ENCODE peak calls at places on chromosome 22, in ten cellular contexts. S is CD8-positive, alpha-beta T cell; P is mesendoderm; Z is fibroblast of villous mesenchyme; A is heart right ventricle; Q is skeletal muscle cell; F is fibroblast of the aortic adventitia; J is tibial artery; W is right atrium auricular region; V is fibroblast of pulmonary artery. T is an unnamed sample.

GRCh38 chr22:27751277-27752070 is 50.1 kb downstream of the MN1 start:
- DNase-seq in S (no peak), P (no peak), Z (no peak), A (no peak), Q (no peak), F (no peak), J (no peak), W (no peak), V (no peak), T (no peak)

GRCh38 chr22:49838771-49839717 is 11.4 kb upstream of the BRD1 start:
- DNase-seq in S (peak; percentile 97), P (peak; percentile 72), Z (peak; percentile 27), A (no peak), Q (no peak), F (no peak), J (no peak), W (no peak), V (no peak), T (peak; percentile 64)

GRCh38 chr22:26974914-26975313 is 317.5 kb downstream of the MIAT start:
- DNase-seq in S (no peak), P (no peak), Z (no peak), A (no peak), Q (no peak), F (no peak), J (no peak), W (no peak), V (no peak), T (no peak)

GRCh38 chr22:48750826-48751440 is 1076.7 kb downstream of the BRD1 start:
- DNase-seq in S (no peak), P (no peak), Z (no peak), A (no peak), Q (no peak), F (no peak), J (peak; percentile 7), W (peak; percentile 36), V (no peak), T (no peak)

GRCh38 chr22:23841736-23842404 is 3.1 kb upstream of the DERL3 start:
- DNase-seq in S (no peak), P (no peak), Z (no peak), A (no peak), Q (no peak), F (no peak), J (no peak), W (no peak), V (no peak), T (no peak)

GRCh38 chr22:49885881-49886280 is 32.2 kb downstream of the ZBED4 start:
- DNase-seq in S (no peak), P (no peak), Z (no peak), A (no peak), Q (no peak), F (no peak), J (no peak), W (no peak), V (no peak), T (no peak)

GRCh38 chr22:48975886-48976285 is 851.8 kb downstream of the BRD1 start:
- DNase-seq in S (no peak), P (no peak), Z (no peak), A (no peak), Q (no peak), F (no peak), J (no peak), W (no peak), V (no peak), T (no peak)

GRCh38 chr22:41288245-41288946 is 2.4 kb upstream of the RANGAP1 start:
- DNase-seq in S (no peak), P (peak; percentile 96), Z (peak; percentile 85), A (no peak), Q (no peak), F (peak; percentile 82), J (no peak), W (no peak), V (peak; percentile 71), T (peak; percentile 76)

GRCh38 chr22:20243545-20244249 is 24.4 kb downstream of the RTN4R start:
- DNase-seq in S (peak; percentile 69), P (peak; percentile 94), Z (peak; percentile 70), A (peak; percentile 71), Q (peak; percentile 40), F (peak; percentile 75), J (no peak), W (peak; percentile 65), V (peak; percentile 87), T (peak; percentile 73)

GRCh38 chr22:19604711-19605268 is 80.6 kb upstream of the CLDN5 start:
- DNase-seq in S (no peak), P (no peak), Z (no peak), A (no peak), Q (no peak), F (no peak), J (no peak), W (no peak), V (no peak), T (no peak)

GRCh38 chr22:24801906-24802504 is 4.0 kb upstream of the SGSM1 start:
- DNase-seq in S (no peak), P (no peak), Z (no peak), A (no peak), Q (no peak), F (no peak), J (no peak), W (no peak), V (no peak), T (no peak)

GRCh38 chr22:48677621-48678020 is 1150.1 kb downstream of the BRD1 start:
- DNase-seq in S (no peak), P (no peak), Z (no peak), A (no peak), Q (no peak), F (no peak), J (no peak), W (no peak), V (no peak), T (no peak)

GRCh38 chr22:30036656-30037055 is 43.6 kb upstream of the HORMAD2 start:
- DNase-seq in S (no peak), P (peak; percentile 48), Z (peak; percentile 14), A (no peak), Q (no peak), F (no peak), J (no peak), W (no peak), V (no peak), T (no peak)

GRCh38 chr22:23822101-23822671 is 16.6 kb downstream of the DERL3 start:
- DNase-seq in S (no peak), P (no peak), Z (no peak), A (no peak), Q (no peak), F (no peak), J (no peak), W (no peak), V (no peak), T (no peak)

GRCh38 chr22:46171940-46172339 is 21.6 kb downstream of the PPARA start:
- DNase-seq in S (no peak), P (no peak), Z (peak; percentile 45), A (no peak), Q (no peak), F (peak; percentile 50), J (no peak), W (no peak), V (peak; percentile 62), T (peak; percentile 71)
- H3K4me3 ChIP-seq in S (no peak overlapping the region), P (no peak overlapping the region), Z (no peak overlapping the region), A (no peak overlapping the region), Q (no peak overlapping the region), F (no peak overlapping the region), J (no peak overlapping the region), W (no peak overlapping the region), V (no peak overlapping the region), T (no peak overlapping the region)

GRCh38 chr22:40236131-40236665 is 58.5 kb downstream of the TNRC6B start:
- DNase-seq in S (no peak), P (no peak), Z (no peak), A (no peak), Q (no peak), F (no peak), J (no peak), W (no peak), V (no peak), T (no peak)
- H3K4me3 ChIP-seq in S (no peak overlapping the region), P (no peak overlapping the region), Z (no peak overlapping the region), A (no peak overlapping the region), Q (no peak overlapping the region), F (no peak overlapping the region), J (no peak overlapping the region), W (no peak overlapping the region), V (no peak overlapping the region), T (no peak overlapping the region)

GRCh38 chr22:35649026-35649553 is 844 bp downstream of the APOL6 start:
- DNase-seq in S (no peak), P (no peak), Z (no peak), A (no peak), Q (no peak), F (no peak), J (no peak), W (no peak), V (no peak), T (no peak)

GRCh38 chr22:35648066-35649025 is at the start of gene APOL6:
- DNase-seq in S (peak; percentile 67), P (no peak), Z (peak; percentile 95), A (no peak), Q (peak; percentile 54), F (peak; percentile 79), J (no peak), W (no peak), V (peak; percentile 77), T (peak; percentile 59)

GRCh38 chr22:35651085-35651484 is 2.8 kb downstream of the APOL6 start:
- DNase-seq in S (no peak), P (no peak), Z (no peak), A (no peak), Q (no peak), F (no peak), J (no peak), W (no peak), V (no peak), T (no peak)

GRCh38 chr22:35645646-35646045 is 2.6 kb upstream of the APOL6 start:
- DNase-seq in S (no peak), P (no peak), Z (no peak), A (no peak), Q (no peak), F (no peak), J (no peak), W (no peak), V (no peak), T (no peak)

DNA sequence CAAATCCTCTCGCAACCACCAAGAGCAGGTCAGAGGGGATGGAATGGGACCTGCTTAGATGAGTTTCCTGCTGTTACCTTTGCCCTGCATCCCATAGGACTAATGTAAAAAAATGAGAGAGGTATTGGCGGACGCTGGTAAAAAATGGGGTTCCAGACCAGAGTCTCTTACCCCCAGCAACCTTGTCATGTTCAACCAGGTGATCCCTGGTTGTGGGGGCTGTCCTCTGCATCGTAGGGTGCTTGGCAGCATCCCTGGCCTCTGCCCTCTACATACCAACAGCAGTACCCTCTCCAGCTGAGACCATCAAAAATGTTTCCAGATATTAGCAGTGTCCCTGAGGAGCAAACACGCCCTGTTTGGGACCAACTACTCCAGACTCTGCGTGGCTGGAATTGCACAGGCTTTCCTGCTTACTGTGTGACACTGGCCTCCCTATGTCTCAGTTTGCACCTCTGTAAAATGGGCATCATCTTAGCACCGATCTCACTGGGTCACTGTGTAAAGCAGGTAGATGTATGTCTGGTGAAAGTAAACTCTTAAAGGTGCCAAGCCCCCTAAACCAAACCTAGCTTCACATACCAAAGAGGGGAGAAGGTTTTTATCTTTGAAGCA is 1.5 kb downstream of the APOL6 start:
- DNase-seq in S (no peak), P (no peak), Z (no peak), A (no peak), Q (no peak), F (no peak), J (no peak), W (no peak), V (no peak), T (no peak)
- H3K4me3 ChIP-seq in S (peak overlapping the region; percentile 88), P (no peak overlapping the region), Z (peak overlapping the region; percentile 95), A (peak overlapping the region; percentile 54), Q (peak overlapping the region; percentile 62), F (peak overlapping the region; percentile 79), J (peak overlapping the region; percentile 57), W (no peak overlapping the region), V (peak overlapping the region; percentile 69), T (no peak overlapping the region)

GRCh38 chr22:36234919-36235318 is 4.4 kb downstream of the APOL2 start:
- DNase-seq in S (no peak), P (no peak), Z (no peak), A (no peak), Q (no peak), F (peak; percentile 18), J (no peak), W (no peak), V (no peak), T (no peak)
- H3K4me3 ChIP-seq in S (no peak overlapping the region), P (no peak overlapping the region), Z (no peak overlapping the region), A (no peak overlapping the region), Q (no peak overlapping the region), F (no peak overlapping the region), J (no peak overlapping the region), W (no peak overlapping the region), V (no peak overlapping the region), T (no peak overlapping the region)

T was measured in astrocyte.